ENCODE peak calls at places on chromosomes 7 and 10, in ten cellular contexts. S, W, A, R, Q, K, J, E, X and N are unnamed samples.

GRCh38 chr7:128939075-128939860 is 1.5 kb downstream of the IRF5 start:
- DNase-seq in S (no peak), W (no peak), A (no peak), R (no peak), Q (no peak), K (no peak), J (no peak), E (no peak), X (no peak), N (peak)

GRCh38 chr10:44068716-44069482 is 316.0 kb downstream of the CXCL12 start:
- DNase-seq in S (no peak), W (no peak), A (no peak), R (no peak), Q (no peak), K (no peak), J (peak), E (no peak), X (no peak), N (no peak)

GRCh38 chr10:119539359-119539651 is 3.2 kb downstream of the RGS10 start:
- DNase-seq in S (no peak), W (no peak), A (no peak), R (no peak), Q (no peak), K (no peak), J (no peak), E (no peak), X (no peak), N (peak)

GRCh38 chr7:13279854-13280435 is 592.5 kb downstream of the ARL4A start:
- DNase-seq in S (no peak), W (peak), A (no peak), R (no peak), Q (no peak), K (no peak), J (peak), E (peak), X (no peak), N (no peak)

GRCh38 chr7:83410989-83411591 is 237.8 kb downstream of the SEMA3E start:
- DNase-seq in S (peak), W (peak), A (no peak), R (no peak), Q (peak), K (peak), J (peak), E (peak), X (peak), N (peak)

GRCh38 chr7:132495931-132496330 is 80.3 kb downstream of the PLXNA4 start:
- DNase-seq in S (no peak), W (no peak), A (no peak), R (no peak), Q (no peak), K (no peak), J (no peak), E (no peak), X (no peak), N (no peak)

GRCh38 chr7:159064816-159065130 is 79.9 kb downstream of the VIPR2 start:
- DNase-seq in S (no peak), W (no peak), A (no peak), R (no peak), Q (no peak), K (no peak), J (no peak), E (no peak), X (no peak), N (no peak)

GRCh38 chr7:4747013-4747412 is 28.4 kb upstream of the AP5Z1 start:
- DNase-seq in S (no peak), W (no peak), A (no peak), R (no peak), Q (no peak), K (no peak), J (no peak), E (no peak), X (no peak), N (no peak)

GRCh38 chr7:7944619-7945282 is 23.8 kb upstream of the GLCCI1 start:
- DNase-seq in S (no peak), W (no peak), A (peak), R (no peak), Q (no peak), K (no peak), J (no peak), E (peak), X (no peak), N (peak)

GRCh38 chr7:103680161-103681144 is 234.4 kb upstream of the SLC26A5 start:
- DNase-seq in S (no peak), W (peak), A (no peak), R (no peak), Q (no peak), K (no peak), J (no peak), E (no peak), X (no peak), N (no peak)

GRCh38 chr10:27240891-27241639 is 468 bp upstream of the ACBD5 start:
- DNase-seq in S (no peak), W (no peak), A (peak), R (no peak), Q (peak), K (peak), J (peak), E (peak), X (peak), N (peak)

DNA sequence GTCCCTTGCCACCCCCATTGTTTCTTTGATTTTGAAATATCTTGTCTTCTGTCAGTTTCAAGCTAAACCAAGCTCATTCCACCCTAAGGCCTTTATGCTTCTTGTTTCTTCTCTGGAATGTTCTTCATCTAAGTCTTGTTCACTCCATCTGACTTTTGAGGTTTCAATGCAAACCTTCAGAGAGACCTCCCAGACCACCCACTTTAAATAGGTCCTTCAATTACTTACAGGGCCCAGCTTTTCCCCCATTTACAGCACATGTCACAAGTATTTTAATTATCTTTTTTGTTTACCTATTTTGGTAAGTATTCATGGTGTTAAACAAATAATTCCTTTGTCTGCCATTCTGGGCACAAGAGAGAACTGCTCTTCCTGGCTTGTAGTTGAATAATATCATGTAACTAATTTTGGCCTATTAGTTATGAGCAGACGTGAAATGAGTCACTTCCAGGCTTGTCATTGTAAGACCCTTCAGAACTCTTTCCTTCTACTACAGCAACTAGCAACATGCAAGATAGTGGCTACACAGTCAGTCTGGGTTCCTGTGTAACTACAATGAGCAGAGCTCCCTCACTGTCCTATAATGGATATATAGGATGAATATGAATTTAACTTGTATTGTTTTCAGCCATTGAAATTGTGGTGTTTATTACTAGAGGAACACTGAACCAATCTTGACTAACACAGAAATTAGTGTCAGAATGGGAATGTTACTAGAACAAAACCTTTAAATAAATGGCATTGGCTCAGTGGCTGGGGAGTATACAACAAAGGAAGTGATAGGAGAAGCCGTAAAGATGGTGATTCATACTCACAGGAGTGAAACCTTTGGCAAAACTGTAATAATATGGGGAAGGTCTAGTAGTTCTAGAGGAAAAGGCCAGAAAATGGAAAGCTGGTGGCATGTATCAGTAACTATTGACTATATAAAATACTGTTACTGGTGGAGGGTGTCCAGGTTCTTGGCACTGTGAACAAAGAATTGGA is 2.8 kb upstream of the MTPN start:
- DNase-seq in S (no peak), W (peak), A (no peak), R (no peak), Q (peak), K (no peak), J (peak), E (no peak), X (no peak), N (no peak)
- TF ChIP-seq CTCF in S (no peak), W (no peak), A (no peak), R (no peak), Q (no peak), K (no peak), J (no peak), E (no peak), X (no peak), N (no peak)

GRCh38 chr10:102564209-102564834 is 60.5 kb downstream of the SUFU start:
- DNase-seq in S (no peak), W (no peak), A (no peak), R (no peak), Q (no peak), K (no peak), J (no peak), E (no peak), X (no peak), N (no peak)

GRCh38 chr10:102565793-102566192 is 62.0 kb downstream of the SUFU start:
- DNase-seq in S (no peak), W (no peak), A (no peak), R (no peak), Q (no peak), K (no peak), J (no peak), E (no peak), X (no peak), N (no peak)
- TF ChIP-seq CTCF in S (no peak), W (peak), A (no peak), R (no peak), Q (no peak), K (no peak), J (peak), E (no peak), X (no peak), N (no peak)

GRCh38 chr10:121928528-121928884 is 675 bp upstream of the ATE1 start:
- DNase-seq in S (no peak), W (peak), A (no peak), R (peak), Q (peak), K (no peak), J (peak), E (peak), X (no peak), N (no peak)

GRCh38 chr10:121926669-121927360 is 1.0 kb downstream of the ATE1 start:
- DNase-seq in S (no peak), W (peak), A (no peak), R (no peak), Q (no peak), K (no peak), J (no peak), E (peak), X (no peak), N (no peak)

GRCh38 chr10:121926157-121926556 is 1.7 kb downstream of the ATE1 start:
- DNase-seq in S (no peak), W (no peak), A (no peak), R (no peak), Q (no peak), K (no peak), J (no peak), E (no peak), X (no peak), N (no peak)

GRCh38 chr10:121927361-121927840 is 430 bp downstream of the ATE1 start:
- DNase-seq in S (peak), W (peak), A (peak), R (peak), Q (peak), K (peak), J (peak), E (peak), X (no peak), N (peak)

GRCh38 chr10:121927841-121928527 is at the start of gene ATE1:
- DNase-seq in S (peak), W (peak), A (peak), R (peak), Q (peak), K (peak), J (peak), E (peak), X (peak), N (peak)
- TF ChIP-seq CTCF in S (no peak), W (peak), A (no peak), R (peak), Q (no peak), K (no peak), J (no peak), E (no peak), X (no peak), N (no peak)

GRCh38 chr7:876077-876971 is at the start of gene GET4:
- DNase-seq in S (peak), W (peak), A (peak), R (peak), Q (peak), K (peak), J (peak), E (peak), X (peak), N (peak)
- TF ChIP-seq CTCF in S (no peak), W (peak), A (peak), R (peak), Q (no peak), K (no peak), J (no peak), E (peak), X (no peak), N (no peak)

GRCh38 chr7:114937422-114937821 is 15.5 kb downstream of the MDFIC start:
- DNase-seq in S (no peak), W (no peak), A (no peak), R (no peak), Q (no peak), K (no peak), J (peak), E (no peak), X (no peak), N (no peak)

GRCh38 chr7:114938785-114939184 is 16.9 kb downstream of the MDFIC start:
- DNase-seq in S (no peak), W (no peak), A (no peak), R (no peak), Q (no peak), K (no peak), J (no peak), E (no peak), X (no peak), N (no peak)

GRCh38 chr7:114942443-114943175 is 20.7 kb downstream of the MDFIC start:
- DNase-seq in S (no peak), W (no peak), A (no peak), R (no peak), Q (no peak), K (no peak), J (no peak), E (no peak), X (no peak), N (no peak)

GRCh38 chr7:114941692-114942091 is 19.8 kb downstream of the MDFIC start:
- DNase-seq in S (no peak), W (no peak), A (no peak), R (no peak), Q (no peak), K (no peak), J (no peak), E (no peak), X (no peak), N (no peak)

DNA sequence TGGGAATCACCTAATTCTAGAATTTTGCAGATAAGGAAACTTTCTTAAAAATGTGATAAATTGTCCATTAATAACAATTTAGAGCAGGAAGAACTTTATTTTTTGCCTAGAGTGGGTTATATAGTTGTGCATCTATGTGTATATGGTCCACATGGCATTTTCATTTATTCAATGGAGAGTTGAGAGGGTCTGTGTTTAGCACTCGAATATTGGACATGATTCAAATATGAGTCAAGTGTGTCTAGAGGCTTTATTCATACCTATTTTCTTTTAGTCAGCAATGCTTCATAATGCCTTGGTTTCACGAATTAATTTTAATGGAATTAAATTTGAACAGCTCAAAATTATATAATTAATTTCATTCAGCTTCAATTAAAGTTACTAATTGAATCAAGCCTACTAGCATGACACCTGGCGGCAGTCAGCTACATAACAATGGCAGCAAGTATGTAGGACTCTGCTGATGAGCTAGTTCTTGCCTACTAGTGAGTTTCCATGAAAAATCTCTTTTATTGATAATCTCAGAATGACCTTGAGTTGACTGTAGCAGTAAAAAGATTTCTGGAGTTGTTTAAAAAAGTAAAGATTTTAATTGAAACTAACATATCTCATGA is 17.7 kb downstream of the MDFIC start:
- DNase-seq in S (no peak), W (peak), A (no peak), R (no peak), Q (no peak), K (no peak), J (no peak), E (peak), X (no peak), N (no peak)
- TF ChIP-seq CTCF in S (no peak), W (no peak), A (no peak), R (no peak), Q (no peak), K (no peak), J (no peak), E (peak), X (no peak), N (no peak)

DNA sequence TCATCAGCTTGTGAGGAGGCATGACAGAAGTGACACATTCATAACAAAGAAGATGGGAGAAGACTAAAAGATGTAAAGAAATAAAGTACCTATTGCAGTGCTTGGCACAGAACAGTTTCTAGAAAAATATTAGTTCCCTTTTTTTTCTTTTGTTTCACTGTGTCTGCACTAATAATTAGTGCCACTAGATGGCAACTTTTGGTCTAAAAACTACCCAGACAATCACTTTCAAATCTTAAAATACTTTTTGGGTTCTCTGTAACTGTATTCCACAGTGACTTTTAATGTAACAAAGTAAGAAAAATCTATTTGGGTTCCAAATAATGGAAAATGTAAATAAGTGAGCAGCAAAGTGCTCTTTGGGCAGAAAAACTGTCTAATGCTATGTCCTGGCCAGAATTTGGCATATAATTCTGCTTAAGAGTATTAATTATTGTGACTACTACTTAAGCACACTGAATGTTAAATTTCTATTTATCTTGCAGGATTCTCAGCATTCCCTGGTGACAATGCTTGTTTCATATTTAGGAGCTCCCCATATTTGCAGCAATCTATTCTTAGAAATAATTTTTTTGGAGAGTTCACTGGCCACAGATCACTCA is 134.8 kb upstream of the KIF5B start:
- DNase-seq in S (no peak), W (peak), A (no peak), R (no peak), Q (peak), K (no peak), J (peak), E (peak), X (no peak), N (no peak)
- TF ChIP-seq CTCF in S (peak), W (peak), A (peak), R (peak), Q (peak), K (peak), J (peak), E (peak), X (peak), N (peak)

GRCh38 chr10:110540038-110540437 is 27.5 kb upstream of the SMC3 start:
- DNase-seq in S (no peak), W (no peak), A (no peak), R (no peak), Q (no peak), K (no peak), J (no peak), E (no peak), X (no peak), N (no peak)

GRCh38 chr10:110533149-110533548 is 34.3 kb upstream of the SMC3 start:
- DNase-seq in S (no peak), W (no peak), A (no peak), R (no peak), Q (no peak), K (no peak), J (peak), E (peak), X (peak), N (no peak)

GRCh38 chr10:110531687-110532086 is 34.0 kb downstream of the DUSP5 start:
- DNase-seq in S (no peak), W (no peak), A (no peak), R (no peak), Q (no peak), K (no peak), J (no peak), E (peak), X (no peak), N (no peak)

GRCh38 chr10:110534571-110534970 is 32.9 kb upstream of the SMC3 start:
- DNase-seq in S (no peak), W (no peak), A (no peak), R (no peak), Q (no peak), K (no peak), J (no peak), E (no peak), X (no peak), N (peak)

DNA sequence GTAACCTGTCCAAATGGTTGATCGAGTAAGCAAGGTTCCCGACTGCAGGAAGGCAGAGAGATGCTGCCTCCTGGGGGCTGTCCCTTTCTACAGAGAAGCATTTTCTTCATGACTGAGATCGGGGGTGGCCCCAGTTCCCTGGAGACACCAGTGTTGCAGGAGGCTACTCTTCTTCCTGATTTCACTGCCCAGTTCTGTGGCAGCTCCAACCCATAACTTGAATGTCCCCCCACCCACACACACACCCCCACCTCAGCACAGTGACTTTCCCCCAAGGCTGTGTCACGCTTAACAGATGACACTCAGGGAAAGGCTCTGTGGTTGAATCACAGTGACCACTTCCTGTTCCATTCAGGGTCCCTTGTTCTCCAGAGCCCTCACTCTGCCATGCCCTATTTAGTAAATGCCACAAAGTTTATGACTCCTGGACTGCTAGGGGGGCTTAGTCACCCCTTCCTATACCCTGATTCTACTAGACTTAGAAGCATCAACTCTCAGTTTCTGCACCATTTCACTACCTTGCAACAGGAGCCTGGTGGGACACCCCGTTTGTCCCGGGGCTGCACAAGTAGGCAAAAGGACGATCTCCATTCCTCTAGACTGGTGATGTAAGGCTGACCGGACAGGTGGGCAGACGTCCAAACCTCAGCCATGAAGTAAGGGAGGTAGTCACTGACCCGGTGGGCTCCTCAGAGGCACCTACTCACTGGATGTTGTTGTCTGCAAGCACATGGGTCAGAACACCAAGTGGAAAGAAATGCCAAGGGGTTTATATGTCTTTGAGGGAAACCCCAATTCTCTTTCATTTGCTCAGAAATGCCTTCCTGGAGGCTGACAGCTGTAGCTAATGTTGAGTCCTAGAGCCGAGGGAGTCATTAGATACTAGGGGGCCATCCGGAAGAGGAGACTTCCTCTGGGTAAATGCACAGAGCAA is 31.3 kb upstream of the SMC3 start:
- DNase-seq in S (no peak), W (peak), A (peak), R (no peak), Q (peak), K (no peak), J (peak), E (peak), X (no peak), N (peak)
- TF ChIP-seq CTCF in S (no peak), W (peak), A (peak), R (no peak), Q (no peak), K (peak), J (peak), E (peak), X (no peak), N (no peak)

GRCh38 chr7:67723591-67723990 is 727.0 kb downstream of the TYW1 start:
- DNase-seq in S (no peak), W (no peak), A (no peak), R (no peak), Q (no peak), K (no peak), J (no peak), E (no peak), X (no peak), N (no peak)
- TF ChIP-seq CTCF in S (no peak), W (no peak), A (no peak), R (no peak), Q (no peak), K (no peak), J (no peak), E (no peak), X (no peak), N (no peak)

GRCh38 chr7:68576366-68576765 is 1021.9 kb upstream of the AUTS2 start:
- DNase-seq in S (no peak), W (no peak), A (no peak), R (no peak), Q (no peak), K (no peak), J (no peak), E (peak), X (no peak), N (no peak)
- TF ChIP-seq CTCF in S (no peak), W (no peak), A (no peak), R (no peak), Q (no peak), K (no peak), J (no peak), E (no peak), X (no peak), N (no peak)